ENCODE peak calls at places on chromosomes 4 and X, in six cellular contexts. C is HT-29, W is neuronal stem cell, I is SHP77, S is T-helper 2 cell, L is H9. H is an unnamed sample.

GRCh38 chr4:3531887-3532713 is at the start of gene LRPAP1:
- DNase-seq in W (peak), S (peak), L (peak), I (peak), C (peak), H (peak)

GRCh38 chr4:156654410-156654809 is 317.2 kb downstream of the PDGFC start:
- DNase-seq in L (no peak), I (no peak), S (no peak), C (no peak), W (no peak), H (no peak)

GRCh38 chrX:100447563-100448397 is 37.7 kb upstream of the PCDH19 start:
- DNase-seq in W (peak), S (no peak), C (peak), L (peak), I (no peak), H (no peak)

GRCh38 chrX:67779099-67779498 is 235.3 kb downstream of the AR start:
- DNase-seq in W (no peak), L (no peak), S (no peak), C (no peak), I (no peak), H (no peak)

GRCh38 chr4:169859366-169860216 is 101.8 kb upstream of the HPF1 start:
- DNase-seq in L (no peak), C (no peak), S (no peak), W (no peak), I (no peak), H (no peak)

GRCh38 chr4:145886871-145887240 is 51.8 kb downstream of the ZNF827 start:
- DNase-seq in I (no peak), C (no peak), L (no peak), W (no peak), S (no peak), H (no peak)

GRCh38 chr4:41569957-41570356 is 32.0 kb downstream of the LIMCH1 start:
- DNase-seq in L (no peak), W (no peak), S (no peak), I (no peak), C (no peak), H (no peak)

GRCh38 chr4:139791681-139792080 is 126.1 kb downstream of the MGST2 start:
- DNase-seq in L (no peak), I (peak), W (no peak), C (no peak), S (no peak), H (no peak)

GRCh38 chr4:134668237-134668636 is 466.6 kb upstream of the PABPC4L start:
- DNase-seq in C (peak), I (no peak), W (no peak), L (no peak), S (no peak), H (no peak)

GRCh38 chr4:89316187-89316586 is 8.6 kb upstream of the GPRIN3 start:
- DNase-seq in L (no peak), C (no peak), W (no peak), I (no peak), S (no peak), H (no peak)

GRCh38 chrX:63922221-63922620 is 137.2 kb upstream of the ARHGEF9 start:
- DNase-seq in W (no peak), L (no peak), S (no peak), C (no peak), I (no peak), H (no peak)

GRCh38 chr4:118076958-118077766 is 42.9 kb downstream of the NDST3 start:
- DNase-seq in L (peak), S (no peak), W (no peak), C (peak), I (no peak), H (no peak)

GRCh38 chr4:24279492-24279891 is 304.9 kb downstream of the DHX15 start:
- DNase-seq in I (no peak), L (no peak), C (no peak), W (no peak), S (no peak), H (no peak)

GRCh38 chr4:151675366-151676060 is 85.3 kb downstream of the GATB start:
- DNase-seq in C (no peak), S (no peak), I (no peak), L (no peak), W (no peak), H (no peak)

GRCh38 chr4:177308125-177308524 is 1.5 kb upstream of the NEIL3 start:
- DNase-seq in I (no peak), W (no peak), L (no peak), C (no peak), S (no peak), H (no peak)

GRCh38 chrX:2325076-2325784 is 175.5 kb downstream of the DHRSX start:
- DNase-seq in I (no peak), L (peak), C (no peak), S (no peak), W (no peak), H (no peak)

GRCh38 chrX:24229400-24229879 is 79.9 kb downstream of the ZFX start:
- DNase-seq in C (no peak), W (no peak), L (no peak), S (no peak), I (no peak), H (no peak)

GRCh38 chrX:3124041-3124440 is 82.8 kb downstream of the ARSF start:
- DNase-seq in W (no peak), S (no peak), C (no peak), L (no peak), I (no peak), H (no peak)

GRCh38 chrX:12946838-12947544 is 27.9 kb upstream of the TMSB4X start:
- DNase-seq in L (peak), W (peak), I (peak), S (no peak), C (peak), H (peak)

GRCh38 chr4:3729188-3729884 is 36.8 kb upstream of the ADRA2C start:
- DNase-seq in L (no peak), C (no peak), S (no peak), W (no peak), I (no peak), H (no peak)

GRCh38 chr4:167032876-167033275 is 201.4 kb downstream of the SPOCK3 start:
- DNase-seq in W (no peak), I (no peak), S (no peak), C (no peak), L (no peak), H (no peak)

GRCh38 chr4:124941267-124941666 is 228.7 kb upstream of the ANKRD50 start:
- DNase-seq in C (peak), S (no peak), W (no peak), L (no peak), I (no peak), H (no peak)

GRCh38 chr4:3829954-3830773 is 64.0 kb downstream of the ADRA2C start:
- DNase-seq in C (no peak), I (no peak), W (peak), L (peak), S (no peak), H (no peak)

GRCh38 chr4:124590480-124590879 is 122.1 kb downstream of the ANKRD50 start:
- DNase-seq in W (no peak), S (no peak), I (no peak), L (no peak), C (no peak), H (no peak)

GRCh38 chr4:68869274-68869773 is 53.5 kb downstream of the UGT2B10 start:
- DNase-seq in L (no peak), S (no peak), W (no peak), I (no peak), C (no peak), H (no peak)

GRCh38 chr4:10116625-10117423 is at the start of gene WDR1:
- DNase-seq in C (peak), W (peak), I (peak), S (peak), L (peak), H (peak)

GRCh38 chr4:150874386-150875226 is 140.5 kb downstream of the LRBA start:
- DNase-seq in C (no peak), S (no peak), L (no peak), W (no peak), I (no peak), H (no peak)

GRCh38 chr4:88219099-88219498 is 60.7 kb upstream of the ABCG2 start:
- DNase-seq in L (no peak), C (peak), W (peak), S (no peak), I (peak), H (no peak)

GRCh38 chr4:78667764-78668163 is 108.4 kb upstream of the BMP2K start:
- DNase-seq in S (no peak), L (no peak), C (no peak), I (no peak), W (no peak), H (no peak)

GRCh38 chrX:136608295-136608933 is 39.5 kb upstream of the CD40LG start:
- DNase-seq in W (no peak), C (peak), L (peak), I (no peak), S (peak), H (peak)

GRCh38 chrX:44872817-44873414 is at the start of gene KDM6A:
- DNase-seq in W (peak), S (peak), L (peak), C (peak), I (peak), H (peak)